ENCODE peak calls at places on chromosome 13, in ten cellular contexts. Q, Y, X, P, V, H, Z, K, S and O are unnamed samples.

GRCh38 chr13:43326100-43326499 is 302.7 kb downstream of the DNAJC15 start:
- DNase-seq in Q (no peak), S (no peak), X (no peak), H (no peak), Y (no peak), K (no peak), V (no peak), Z (no peak), P (no peak), O (no peak)

GRCh38 chr13:44169018-44169909 is 204.4 kb upstream of the SERP2 start:
- DNase-seq in S (no peak), V (no peak), K (no peak), Q (no peak), X (no peak), Y (no peak), H (no peak), P (no peak), Z (no peak), O (no peak)

GRCh38 chr13:40228981-40229380 is 437.5 kb downstream of the FOXO1 start:
- DNase-seq in Q (no peak), P (no peak), K (no peak), Y (no peak), X (no peak), S (no peak), H (no peak), V (no peak), Z (no peak), O (no peak)

GRCh38 chr13:108195861-108196260 is 19.5 kb downstream of the LIG4 start:
- DNase-seq in H (no peak), P (no peak), X (no peak), Z (no peak), S (no peak), Y (no peak), Q (no peak), V (no peak), K (no peak), O (no peak)

GRCh38 chr13:99834246-99834645 is 137.3 kb downstream of the ZIC5 start:
- DNase-seq in Q (no peak), S (no peak), Y (no peak), V (no peak), X (no peak), Z (no peak), H (no peak), K (no peak), P (no peak), O (no peak)

GRCh38 chr13:105428816-105429215 is 1106.6 kb downstream of the EFNB2 start:
- DNase-seq in K (no peak), Q (no peak), V (no peak), Z (no peak), X (no peak), S (peak; percentile 8), Y (no peak), H (no peak), P (no peak), O (no peak)

GRCh38 chr13:40318366-40318765 is 348.1 kb downstream of the FOXO1 start:
- DNase-seq in X (no peak), Z (peak; percentile 77), H (no peak), V (no peak), Q (no peak), P (no peak), S (no peak), K (no peak), Y (no peak), O (no peak)

GRCh38 chr13:110552767-110553166 is 8.8 kb downstream of the RAB20 start:
- DNase-seq in X (peak; percentile 59), H (no peak), S (no peak), V (no peak), Z (no peak), Y (no peak), P (no peak), K (no peak), Q (no peak), O (no peak)

GRCh38 chr13:20191902-20192469 is 752 bp downstream of the GJB2 start:
- DNase-seq in Z (no peak), Q (no peak), Y (no peak), V (peak; percentile 61), K (no peak), P (peak; percentile 76), S (no peak), H (peak; percentile 59), X (no peak), O (no peak)

GRCh38 chr13:93227906-93228801 is 1.5 kb downstream of the GPC6 start:
- DNase-seq in K (no peak), P (peak; percentile 70), V (peak; percentile 98), X (peak; percentile 88), H (peak; percentile 30), Z (peak; percentile 40), Y (no peak), S (peak; percentile 18), Q (no peak), O (no peak)

GRCh38 chr13:111789011-111789410 is 277.9 kb upstream of the SOX1 start:
- DNase-seq in X (peak; percentile 62), Z (no peak), K (no peak), Q (no peak), P (peak; percentile 36), Y (no peak), S (no peak), H (no peak), V (no peak), O (no peak)

GRCh38 chr13:104773775-104774174 is 1707.6 kb upstream of the SLC10A2 start:
- DNase-seq in P (no peak), X (no peak), Z (no peak), Y (no peak), K (no peak), Q (no peak), V (peak; percentile 37), S (peak; percentile 5), H (no peak), O (no peak)

GRCh38 chr13:26813626-26814348 is 53.2 kb upstream of the GPR12 start:
- DNase-seq in Q (no peak), S (no peak), K (no peak), H (no peak), X (no peak), P (no peak), Z (no peak), V (no peak), Y (no peak), O (no peak)

GRCh38 chr13:111516712-111517640 is 196.5 kb downstream of the TEX29 start:
- DNase-seq in Q (no peak), K (no peak), P (no peak), Z (no peak), X (no peak), V (no peak), H (no peak), S (no peak), Y (no peak), O (no peak)

GRCh38 chr13:40446365-40446764 is 220.1 kb downstream of the FOXO1 start:
- DNase-seq in Y (no peak), Q (no peak), H (no peak), S (no peak), V (no peak), Z (no peak), X (no peak), P (no peak), K (no peak), O (no peak)

GRCh38 chr13:40777166-40777956 is 6.4 kb upstream of the MRPS31 start:
- DNase-seq in P (no peak), Y (no peak), S (peak; percentile 30), Q (no peak), X (no peak), Z (no peak), V (peak; percentile 78), K (peak; percentile 32), H (no peak), O (peak; percentile 79)

GRCh38 chr13:42970824-42971669 is 21.0 kb downstream of the EPSTI1 start:
- DNase-seq in H (no peak), V (peak; percentile 30), Z (no peak), X (no peak), K (no peak), Q (no peak), S (peak; percentile 36), P (no peak), Y (no peak), O (no peak)

GRCh38 chr13:57633950-57634828 is 2.6 kb downstream of the PCDH17 start:
- DNase-seq in Y (no peak), X (peak; percentile 79), H (no peak), K (no peak), Q (no peak), Z (peak; percentile 24), S (no peak), P (no peak), V (peak; percentile 84), O (no peak)

GRCh38 chr13:89310943-89311342 is 1639.8 kb downstream of the SLITRK5 start:
- DNase-seq in Q (no peak), K (no peak), H (no peak), Z (no peak), Y (no peak), P (no peak), X (no peak), V (no peak), S (no peak), O (no peak)

GRCh38 chr13:20099319-20099718 is 61.5 kb downstream of the GJA3 start:
- DNase-seq in P (no peak), V (no peak), Q (no peak), K (no peak), S (no peak), Y (no peak), X (no peak), Z (no peak), H (no peak), O (no peak)

GRCh38 chr13:96849091-96849490 is 145.2 kb downstream of the OXGR1 start:
- DNase-seq in X (no peak), S (no peak), K (no peak), V (no peak), P (no peak), Q (no peak), H (no peak), Z (no peak), Y (no peak), O (no peak)

GRCh38 chr13:48583859-48584311 is 51.0 kb upstream of the RCBTB2 start:
- DNase-seq in K (no peak), X (no peak), Z (no peak), H (no peak), S (no peak), Q (no peak), P (no peak), V (no peak), Y (no peak), O (no peak)

GRCh38 chr13:69857188-69857821 is 250.3 kb upstream of the ATXN8OS start:
- DNase-seq in K (no peak), Z (no peak), Q (no peak), V (no peak), H (no peak), X (no peak), P (no peak), S (peak; percentile 2), Y (no peak), O (no peak)

GRCh38 chr13:36450534-36450933 is 18.2 kb downstream of the CCNA1 start:
- DNase-seq in V (no peak), Q (no peak), Z (no peak), X (no peak), S (no peak), Y (no peak), K (no peak), P (no peak), H (no peak), O (no peak)

GRCh38 chr13:67951431-67951830 is 721.3 kb upstream of the PCDH9 start:
- DNase-seq in Z (no peak), S (no peak), X (no peak), K (no peak), H (no peak), Y (no peak), Q (no peak), P (no peak), V (no peak), O (no peak)

GRCh38 chr13:60617863-60618733 is 221.1 kb downstream of the TDRD3 start:
- DNase-seq in V (no peak), X (no peak), P (no peak), K (no peak), Z (no peak), Y (no peak), S (no peak), H (no peak), Q (no peak), O (no peak)

GRCh38 chr13:108957369-108958012 is 328.1 kb downstream of the MYO16 start:
- DNase-seq in V (no peak), K (no peak), Q (no peak), X (no peak), Y (no peak), H (no peak), S (peak; percentile 26), Z (no peak), P (no peak), O (no peak)

GRCh38 chr13:45224181-45224580 is 23.3 kb upstream of the KCTD4 start:
- DNase-seq in X (no peak), Y (no peak), S (no peak), Z (no peak), P (no peak), Q (no peak), V (no peak), K (no peak), H (no peak), O (no peak)